ENCODE peak calls at places on chromosome 9, in six cellular contexts. R is endothelial cell of umbilical vein; X is ELF-1; Z is activated T-cell treated with anti-CD3 and anti-CD28 coated beads, Interleukin-2, amount 50 U/mL, for 72 hours; N is Right ventricle myocardium superior; G is GM10248. S is an unnamed sample.

GRCh38 chr9:127746959-127747569 is 12.0 kb upstream of the TOR2A start:
- DNase-seq in R (no peak), X (no peak), Z (no peak), N (no peak), G (no peak), S (no peak)

GRCh38 chr9:127520941-127521918 is 69.9 kb downstream of the LRSAM1 start:
- DNase-seq in R (peak; percentile 90), X (peak; percentile 53), Z (no peak), N (no peak), G (no peak), S (no peak)

GRCh38 chr9:132239518-132239917 is 77.7 kb downstream of the NTNG2 start:
- DNase-seq in R (no peak), X (no peak), Z (no peak), N (no peak), G (no peak), S (no peak)

GRCh38 chr9:122220673-122221222 is 8.0 kb downstream of the LHX6 start:
- DNase-seq in R (no peak), X (no peak), Z (no peak), N (no peak), G (no peak), S (no peak)

GRCh38 chr9:136896027-136896426 is 9.7 kb downstream of the TRAF2 start:
- DNase-seq in R (no peak), X (peak; percentile 18), Z (no peak), N (no peak), G (no peak), S (no peak)

GRCh38 chr9:15837079-15837679 is 284.3 kb downstream of the CCDC171 start:
- DNase-seq in R (peak; percentile 50), X (peak; percentile 6), Z (peak; percentile 23), N (no peak), G (peak; percentile 38), S (peak; percentile 50)

GRCh38 chr9:112863214-112863613 is 27.5 kb downstream of the SLC46A2 start:
- DNase-seq in R (no peak), X (no peak), Z (no peak), N (peak; percentile 52), G (no peak), S (no peak)

GRCh38 chr9:83937861-83938455 is 16.7 kb upstream of the KIF27 start:
- DNase-seq in R (peak; percentile 70), X (peak; percentile 57), Z (peak; percentile 53), N (no peak), G (peak; percentile 51), S (peak; percentile 36)

GRCh38 chr9:6305954-6306563 is 22.1 kb upstream of the TPD52L3 start:
- DNase-seq in R (peak; percentile 72), X (no peak), Z (no peak), N (no peak), G (peak; percentile 42), S (peak; percentile 20)